ENCODE peak calls at places on chromosomes 4 and X, in six cellular contexts. Q is neuronal stem cell, E is mesenchymal stem cell, X is IMR-90, H is H9, D is H1. F is an unnamed sample.
A peak's percentile ranks its signal among the peaks of the same experiment; 100 is the strongest.

GRCh38 chr4:119559044-119559647 is 69.5 kb downstream of the PDE5A start:
- DNase-seq in Q (no peak), E (peak; percentile 70), X (peak; percentile 57), H (no peak), D (no peak), F (peak; percentile 2)

GRCh38 chrX:141673946-141674345 is 24.6 kb downstream of the SPANXD start:
- DNase-seq in Q (no peak), E (no peak), X (no peak), H (no peak), D (no peak), F (no peak)

GRCh38 chr4:18389118-18389517 is 367.6 kb upstream of the LCORL start:
- DNase-seq in Q (no peak), E (no peak), X (no peak), H (no peak), D (no peak), F (no peak)

GRCh38 chr4:142595222-142595871 is 250.8 kb downstream of the INPP4B start:
- DNase-seq in Q (no peak), E (no peak), X (no peak), H (no peak), D (no peak), F (no peak)

GRCh38 chrX:78321809-78322208 is 5.6 kb downstream of the CYSLTR1 start:
- DNase-seq in Q (no peak), E (no peak), X (no peak), H (no peak), D (no peak), F (no peak)

GRCh38 chr4:20422398-20422797 is 170.7 kb downstream of the SLIT2 start:
- DNase-seq in Q (peak; percentile 33), E (peak; percentile 56), X (peak; percentile 52), H (peak; percentile 73), D (peak; percentile 67), F (peak; percentile 60)

GRCh38 chr4:38456096-38456495 is 207.9 kb upstream of the KLF3 start:
- DNase-seq in Q (no peak), E (no peak), X (no peak), H (no peak), D (no peak), F (no peak)

GRCh38 chr4:182042945-182043344 is 200.3 kb upstream of the TENM3 start:
- DNase-seq in Q (no peak), E (no peak), X (no peak), H (no peak), D (no peak), F (no peak)

GRCh38 chr4:112377127-112377635 is 80.0 kb downstream of the ALPK1 start:
- DNase-seq in Q (no peak), E (no peak), X (no peak), H (no peak), D (no peak), F (no peak)

GRCh38 chr4:184643726-184644125 is 5.5 kb downstream of the CASP3 start:
- DNase-seq in Q (no peak), E (no peak), X (no peak), H (no peak), D (no peak), F (no peak)

GRCh38 chr4:107203733-107204132 is 167.6 kb upstream of the DKK2 start:
- DNase-seq in Q (no peak), E (no peak), X (no peak), H (no peak), D (no peak), F (no peak)

DNA sequence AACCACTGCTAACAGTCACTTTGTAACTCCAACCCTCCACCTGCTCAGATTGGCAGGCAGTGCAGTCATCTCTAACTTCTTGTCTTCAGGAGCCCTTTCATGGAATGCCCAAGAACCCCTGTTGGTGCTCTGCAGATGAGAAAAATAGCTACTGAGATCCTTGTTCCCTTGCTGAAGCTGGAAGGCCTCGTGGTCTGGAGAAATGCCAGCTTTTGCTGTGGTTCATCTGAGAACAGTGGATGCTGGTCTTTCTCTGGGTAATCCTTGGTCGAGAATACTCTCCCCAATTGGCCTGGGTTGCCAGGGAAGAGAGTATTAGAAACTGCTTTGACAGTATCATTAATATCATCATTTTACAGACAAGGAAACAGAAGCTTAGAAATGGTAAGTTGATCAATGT is 15.1 kb upstream of the BOD1L1 start:
- DNase-seq in Q (no peak), E (peak; percentile 40), X (peak; percentile 52), H (no peak), D (no peak), F (no peak)
- H3K14ac ChIP-seq in Q (no peak overlapping the region), E (no peak overlapping the region), X (no peak overlapping the region), H (no peak overlapping the region), D (no peak overlapping the region), F (no peak overlapping the region)

GRCh38 chr4:130031858-130032257 is 935.9 kb downstream of the C4orf33 start:
- DNase-seq in Q (no peak), E (no peak), X (no peak), H (no peak), D (no peak), F (peak; percentile 49)

GRCh38 chr4:130025701-130026100 is 929.7 kb downstream of the C4orf33 start:
- DNase-seq in Q (no peak), E (no peak), X (no peak), H (no peak), D (no peak), F (no peak)

GRCh38 chr4:130026185-130026584 is 930.2 kb downstream of the C4orf33 start:
- DNase-seq in Q (peak; percentile 82), E (no peak), X (no peak), H (peak; percentile 97), D (peak; percentile 85), F (no peak)

GRCh38 chr4:130029442-130029841 is 933.5 kb downstream of the C4orf33 start:
- DNase-seq in Q (no peak), E (no peak), X (no peak), H (no peak), D (no peak), F (no peak)

DNA sequence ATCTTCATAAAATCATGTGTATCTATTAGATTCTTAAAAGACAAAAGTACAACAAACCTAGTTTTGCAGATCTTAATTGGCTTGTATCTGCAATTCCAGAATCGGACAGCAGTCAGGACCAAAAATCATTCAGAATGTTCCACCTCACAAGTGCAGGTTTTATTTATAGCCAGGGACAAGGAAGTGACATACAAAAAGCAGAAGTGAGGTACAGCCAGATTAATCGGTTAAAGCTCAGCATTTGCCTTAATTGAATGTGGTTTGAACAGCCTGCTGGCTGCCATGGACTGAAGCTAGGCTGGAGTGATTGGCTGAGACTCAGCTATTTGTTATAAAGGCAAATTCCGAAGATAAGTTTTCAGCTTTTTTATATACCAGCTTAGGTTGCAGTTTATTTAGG is 932.6 kb downstream of the C4orf33 start:
- DNase-seq in Q (no peak), E (no peak), X (no peak), H (no peak), D (no peak), F (no peak)
- H3K14ac ChIP-seq in Q (no peak overlapping the region), E (no peak overlapping the region), X (no peak overlapping the region), H (no peak overlapping the region), D (no peak overlapping the region), F (no peak overlapping the region)

GRCh38 chrX:11064276-11064675 is 46.9 kb upstream of the HCCS start:
- DNase-seq in Q (no peak), E (no peak), X (no peak), H (no peak), D (no peak), F (no peak)
- H3K14ac ChIP-seq in Q (no peak overlapping the region), E (no peak overlapping the region), X (no peak overlapping the region), H (no peak overlapping the region), D (no peak overlapping the region), F (no peak overlapping the region)

GRCh38 chr4:62470020-62470419 is 1269.9 kb downstream of the ADGRL3 start:
- DNase-seq in Q (no peak), E (no peak), X (no peak), H (no peak), D (no peak), F (no peak)
- H3K14ac ChIP-seq in Q (no peak overlapping the region), E (no peak overlapping the region), X (no peak overlapping the region), H (no peak overlapping the region), D (no peak overlapping the region), F (no peak overlapping the region)

GRCh38 chrX:70139736-70140135 is 6.5 kb downstream of the IGBP1 start:
- DNase-seq in Q (no peak), E (no peak), X (no peak), H (no peak), D (no peak), F (no peak)
- H3K14ac ChIP-seq in Q (no peak overlapping the region), E (no peak overlapping the region), X (no peak overlapping the region), H (no peak overlapping the region), D (no peak overlapping the region), F (no peak overlapping the region)

GRCh38 chrX:18607966-18608365 is 63.9 kb downstream of the RS1 start:
- DNase-seq in Q (no peak), E (peak; percentile 26), X (peak; percentile 20), H (no peak), D (no peak), F (no peak)
- H3K14ac ChIP-seq in Q (no peak overlapping the region), E (no peak overlapping the region), X (no peak overlapping the region), H (no peak overlapping the region), D (no peak overlapping the region), F (no peak overlapping the region)

GRCh38 chr4:28916585-28916984 is 1803.6 kb upstream of the PCDH7 start:
- DNase-seq in Q (no peak), E (no peak), X (no peak), H (no peak), D (no peak), F (no peak)
- H3K14ac ChIP-seq in Q (no peak overlapping the region), E (no peak overlapping the region), X (no peak overlapping the region), H (no peak overlapping the region), D (no peak overlapping the region), F (no peak overlapping the region)

DNA sequence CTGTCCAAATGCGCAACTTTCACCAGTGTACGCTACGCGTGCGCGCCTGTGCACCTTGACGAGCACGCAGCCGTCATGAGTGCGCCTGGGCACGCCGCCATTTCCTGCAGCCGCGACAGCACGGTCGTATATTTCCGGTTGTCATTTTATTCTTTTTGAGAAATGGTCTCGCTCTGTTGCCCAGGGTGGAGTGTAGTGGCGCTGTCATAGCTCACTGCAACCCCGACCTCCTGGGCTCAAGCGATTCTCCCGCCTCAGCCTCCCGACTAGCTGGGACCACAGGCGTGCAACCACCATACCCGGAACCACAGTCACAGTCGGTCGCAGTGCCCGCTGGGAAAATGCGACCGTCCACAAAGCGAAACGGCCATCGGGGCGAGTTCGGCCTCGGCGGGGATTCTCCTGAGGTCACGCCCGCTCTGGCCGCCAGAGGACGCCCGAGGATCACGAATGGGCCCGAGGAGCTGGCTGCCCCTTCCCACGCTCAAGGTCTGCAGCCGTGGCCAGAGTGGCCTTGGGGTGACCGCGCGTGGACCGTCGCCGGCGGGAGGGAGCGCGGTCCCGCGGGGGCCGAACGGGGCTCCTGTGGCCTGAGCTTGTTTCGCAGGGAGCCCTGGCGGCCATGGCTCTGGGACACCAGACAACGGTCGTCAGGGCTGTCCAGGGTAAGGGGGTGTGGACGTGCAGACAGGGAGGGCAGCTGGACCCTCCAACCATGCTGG is 23.7 kb upstream of the PNMA3 start:
- DNase-seq in Q (peak; percentile 32), E (peak; percentile 51), X (peak; percentile 18), H (peak; percentile 68), D (peak; percentile 87), F (peak; percentile 67)
- H3K14ac ChIP-seq in Q (no peak overlapping the region), E (no peak overlapping the region), X (no peak overlapping the region), H (no peak overlapping the region), D (no peak overlapping the region), F (no peak overlapping the region)

GRCh38 chr4:164488114-164488513 is 265.8 kb upstream of the SMIM31 start:
- DNase-seq in Q (no peak), E (no peak), X (no peak), H (no peak), D (no peak), F (no peak)
- H3K14ac ChIP-seq in Q (no peak overlapping the region), E (no peak overlapping the region), X (no peak overlapping the region), H (no peak overlapping the region), D (no peak overlapping the region), F (no peak overlapping the region)